ENCODE peak calls at places on chromosomes 13 and 19, in eight cellular contexts. One of them, this sample, is unnamed.
A peak's percentile ranks its signal among the peaks of the same experiment; 100 is the strongest.

GRCh38 chr13:24148414-24149305 is 11.9 kb upstream of the SPATA13 start:
- DNase-seq in GM23248: peak; percentile 98
- DNase-seq in AML-193: no peak
- DNase-seq in coronary artery: no peak
- DNase-seq in LoVo: peak; percentile 90
- DNase-seq in activated T-cell treated with anti-CD3 and anti-CD28 coated beads for 1 hour: no peak
- DNase-seq in neural crest cell: no peak
- DNase-seq in AG09319: peak; percentile 96
- DNase-seq in this sample: peak; percentile 96

GRCh38 chr13:89832827-89833226 is 1514.7 kb upstream of the MIR17HG start:
- DNase-seq in AG09319: no peak
- DNase-seq in neural crest cell: no peak
- DNase-seq in activated T-cell treated with anti-CD3 and anti-CD28 coated beads for 1 hour: no peak
- DNase-seq in GM23248: no peak
- DNase-seq in AML-193: no peak
- DNase-seq in LoVo: no peak
- DNase-seq in coronary artery: no peak
- DNase-seq in this sample: no peak

GRCh38 chr13:45713721-45714120 is 11.6 kb downstream of the CBY2 start:
- DNase-seq in AML-193: no peak
- DNase-seq in neural crest cell: no peak
- DNase-seq in AG09319: no peak
- DNase-seq in LoVo: no peak
- DNase-seq in activated T-cell treated with anti-CD3 and anti-CD28 coated beads for 1 hour: no peak
- DNase-seq in GM23248: no peak
- DNase-seq in coronary artery: no peak
- DNase-seq in this sample: no peak

GRCh38 chr13:102686024-102686423 is 8.8 kb downstream of the METTL21C start:
- DNase-seq in neural crest cell: no peak
- DNase-seq in activated T-cell treated with anti-CD3 and anti-CD28 coated beads for 1 hour: no peak
- DNase-seq in coronary artery: no peak
- DNase-seq in GM23248: no peak
- DNase-seq in AG09319: no peak
- DNase-seq in AML-193: no peak
- DNase-seq in LoVo: no peak
- DNase-seq in this sample: no peak

GRCh38 chr13:48081739-48082138 is 13.2 kb downstream of the MED4 start:
- DNase-seq in AG09319: no peak
- DNase-seq in GM23248: no peak
- DNase-seq in coronary artery: no peak
- DNase-seq in AML-193: no peak
- DNase-seq in LoVo: no peak
- DNase-seq in neural crest cell: no peak
- DNase-seq in activated T-cell treated with anti-CD3 and anti-CD28 coated beads for 1 hour: no peak
- DNase-seq in this sample: no peak

GRCh38 chr19:49858591-49858985 is 7.6 kb downstream of the PTOV1 start:
- DNase-seq in GM23248: peak; percentile 27
- DNase-seq in activated T-cell treated with anti-CD3 and anti-CD28 coated beads for 1 hour: no peak
- DNase-seq in neural crest cell: no peak
- DNase-seq in AG09319: no peak
- DNase-seq in coronary artery: no peak
- DNase-seq in AML-193: no peak
- DNase-seq in LoVo: no peak
- DNase-seq in this sample: no peak

GRCh38 chr13:33249066-33249465 is 36.5 kb downstream of the STARD13 start:
- DNase-seq in GM23248: peak; percentile 48
- DNase-seq in AML-193: no peak
- DNase-seq in neural crest cell: no peak
- DNase-seq in activated T-cell treated with anti-CD3 and anti-CD28 coated beads for 1 hour: no peak
- DNase-seq in AG09319: no peak
- DNase-seq in LoVo: no peak
- DNase-seq in coronary artery: no peak
- DNase-seq in this sample: no peak

GRCh38 chr13:43041368-43041921 is 18.1 kb downstream of the DNAJC15 start:
- DNase-seq in LoVo: no peak
- DNase-seq in AML-193: no peak
- DNase-seq in AG09319: no peak
- DNase-seq in neural crest cell: no peak
- DNase-seq in activated T-cell treated with anti-CD3 and anti-CD28 coated beads for 1 hour: no peak
- DNase-seq in coronary artery: no peak
- DNase-seq in GM23248: peak; percentile 15
- DNase-seq in this sample: no peak

GRCh38 chr19:52507266-52507665 is 20.2 kb upstream of the ZNF808 start:
- DNase-seq in neural crest cell: no peak
- DNase-seq in AML-193: no peak
- DNase-seq in LoVo: no peak
- DNase-seq in AG09319: no peak
- DNase-seq in activated T-cell treated with anti-CD3 and anti-CD28 coated beads for 1 hour: no peak
- DNase-seq in coronary artery: no peak
- DNase-seq in GM23248: no peak
- DNase-seq in this sample: no peak

GRCh38 chr19:13984875-13985741 is 21.0 kb downstream of the RFX1 start:
- DNase-seq in activated T-cell treated with anti-CD3 and anti-CD28 coated beads for 1 hour: no peak
- DNase-seq in GM23248: no peak
- DNase-seq in coronary artery: no peak
- DNase-seq in AML-193: no peak
- DNase-seq in LoVo: no peak
- DNase-seq in neural crest cell: no peak
- DNase-seq in AG09319: no peak
- DNase-seq in this sample: no peak

GRCh38 chr13:45040173-45040572 is 50.8 kb downstream of the GPALPP1 start:
- DNase-seq in LoVo: no peak
- DNase-seq in GM23248: no peak
- DNase-seq in activated T-cell treated with anti-CD3 and anti-CD28 coated beads for 1 hour: no peak
- DNase-seq in AG09319: no peak
- DNase-seq in coronary artery: no peak
- DNase-seq in AML-193: no peak
- DNase-seq in neural crest cell: no peak
- DNase-seq in this sample: no peak

GRCh38 chr13:20609145-20609544 is 42.2 kb downstream of the IFT88 start:
- DNase-seq in LoVo: no peak
- DNase-seq in activated T-cell treated with anti-CD3 and anti-CD28 coated beads for 1 hour: no peak
- DNase-seq in GM23248: peak; percentile 87
- DNase-seq in neural crest cell: no peak
- DNase-seq in coronary artery: no peak
- DNase-seq in AG09319: peak; percentile 44
- DNase-seq in AML-193: no peak
- DNase-seq in this sample: peak; percentile 27

GRCh38 chr19:45276284-45276687 is 25.2 kb downstream of the MARK4 start:
- DNase-seq in AG09319: no peak
- DNase-seq in LoVo: no peak
- DNase-seq in coronary artery: no peak
- DNase-seq in activated T-cell treated with anti-CD3 and anti-CD28 coated beads for 1 hour: no peak
- DNase-seq in GM23248: peak; percentile 14
- DNase-seq in neural crest cell: no peak
- DNase-seq in AML-193: no peak
- DNase-seq in this sample: no peak

GRCh38 chr19:51317381-51317780 is 5.9 kb downstream of the IGLON5 start:
- DNase-seq in AML-193: no peak
- DNase-seq in coronary artery: no peak
- DNase-seq in neural crest cell: no peak
- DNase-seq in AG09319: no peak
- DNase-seq in LoVo: no peak
- DNase-seq in GM23248: no peak
- DNase-seq in activated T-cell treated with anti-CD3 and anti-CD28 coated beads for 1 hour: no peak
- DNase-seq in this sample: no peak

GRCh38 chr19:3575260-3575741 is 2.6 kb downstream of the HMG20B start:
- DNase-seq in LoVo: no peak
- DNase-seq in GM23248: no peak
- DNase-seq in AML-193: no peak
- DNase-seq in AG09319: no peak
- DNase-seq in activated T-cell treated with anti-CD3 and anti-CD28 coated beads for 1 hour: no peak
- DNase-seq in coronary artery: no peak
- DNase-seq in neural crest cell: no peak
- DNase-seq in this sample: no peak

GRCh38 chr13:38824342-38824741 is 137.5 kb downstream of the FREM2 start:
- DNase-seq in AML-193: no peak
- DNase-seq in coronary artery: no peak
- DNase-seq in neural crest cell: no peak
- DNase-seq in GM23248: no peak
- DNase-seq in LoVo: no peak
- DNase-seq in activated T-cell treated with anti-CD3 and anti-CD28 coated beads for 1 hour: no peak
- DNase-seq in AG09319: no peak
- DNase-seq in this sample: no peak